ENCODE peak calls at places on chromosomes 4 and X, in six cellular contexts. H is astrocyte of the spinal cord, O is A549, L is cardiac muscle cell, Z is HFF-Myc, I is endodermal cell. B is an unnamed sample.

GRCh38 chr4:150329338-150329737 is 251.1 kb downstream of the DCLK2 start:
- DNase-seq in H (no peak), O (no peak), L (no peak), Z (no peak), I (no peak), B (no peak)

GRCh38 chr4:122772311-122772710 is 39.8 kb downstream of the BBS12 start:
- DNase-seq in H (no peak), O (no peak), L (peak; percentile 39), Z (no peak), I (no peak), B (no peak)

GRCh38 chrX:48667504-48667903 is 16.1 kb upstream of the WAS start:
- DNase-seq in H (no peak), O (no peak), L (no peak), Z (no peak), I (no peak), B (no peak)

GRCh38 chr4:37989398-37990260 is 29.4 kb downstream of the PTTG2 start:
- DNase-seq in H (no peak), O (no peak), L (no peak), Z (no peak), I (no peak), B (no peak)

GRCh38 chrX:70134116-70134477 is 850 bp downstream of the IGBP1 start:
- DNase-seq in H (peak; percentile 1), O (peak; percentile 31), L (peak; percentile 19), Z (no peak), I (no peak), B (no peak)

GRCh38 chrX:100654256-100654655 is 10.3 kb downstream of the SRPX2 start:
- DNase-seq in H (no peak), O (peak; percentile 47), L (peak; percentile 48), Z (no peak), I (peak; percentile 63), B (no peak)

GRCh38 chrX:154372612-154373022 is 1.8 kb downstream of the FLNA start:
- DNase-seq in H (peak; percentile 37), O (peak; percentile 76), L (no peak), Z (no peak), I (no peak), B (no peak)

GRCh38 chr4:82968972-82969371 is 41.7 kb downstream of the LIN54 start:
- DNase-seq in H (no peak), O (no peak), L (no peak), Z (no peak), I (no peak), B (no peak)

GRCh38 chr4:80486603-80487002 is 151.1 kb downstream of the CFAP299 start:
- DNase-seq in H (no peak), O (no peak), L (no peak), Z (no peak), I (no peak), B (no peak)
- TF ChIP-seq CTCF in H (no peak), O (no peak), L (no peak), Z (no peak), I (peak; percentile 18), B (no peak)

DNA sequence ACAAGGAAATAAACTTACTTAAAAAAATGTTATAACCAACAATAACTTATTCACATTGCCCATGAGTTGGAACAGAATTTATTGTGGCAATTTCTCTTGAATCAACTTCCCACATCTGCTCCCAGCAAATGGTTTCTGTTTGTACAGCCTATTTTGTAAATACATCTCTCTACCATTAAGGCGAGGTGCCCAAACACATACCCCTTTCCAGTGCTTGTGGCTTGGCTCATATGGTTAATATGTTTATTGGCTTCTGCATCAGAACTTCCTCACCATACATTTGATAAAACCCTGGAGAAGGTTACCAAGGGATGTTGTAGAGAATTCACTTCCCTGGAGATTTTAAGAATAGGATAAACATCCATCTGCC is 207.1 kb downstream of the SOWAHB start:
- DNase-seq in H (no peak), O (no peak), L (no peak), Z (no peak), I (no peak), B (no peak)
- H3K4me3 ChIP-seq in H (no peak overlapping the region), O (peak overlapping the region; percentile 80), L (peak overlapping the region; percentile 87), Z (peak overlapping the region; percentile 75), I (peak overlapping the region; percentile 96), B (no peak overlapping the region)

DNA sequence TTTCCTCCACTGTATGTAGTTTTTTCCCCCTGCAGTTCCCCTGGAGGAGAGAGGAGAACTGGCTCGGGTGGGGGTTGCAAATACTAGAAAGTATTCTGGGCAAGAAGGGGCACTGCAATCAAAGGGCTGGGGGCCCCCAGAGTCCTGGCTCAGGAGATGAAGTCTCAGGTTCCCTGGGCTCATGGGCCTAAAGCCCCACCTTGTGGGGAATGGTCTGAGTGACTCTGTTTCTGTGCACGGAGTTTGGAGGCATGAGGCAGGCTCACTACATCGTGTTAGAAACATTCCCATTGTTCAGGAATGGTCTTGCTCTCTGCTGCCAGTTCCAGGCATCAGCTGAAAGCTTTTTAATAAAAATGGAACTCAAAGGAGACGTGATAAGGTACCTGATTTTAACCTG is 122.5 kb downstream of the TMEM164 start:
- DNase-seq in H (peak; percentile 25), O (peak; percentile 20), L (no peak), Z (no peak), I (peak; percentile 67), B (no peak)
- TF ChIP-seq CTCF in H (peak; percentile 42), O (peak; percentile 44), L (peak; percentile 32), Z (peak; percentile 14), I (peak; percentile 79), B (no peak)

GRCh38 chr4:81504685-81505598 is 33.2 kb upstream of the RASGEF1B start:
- DNase-seq in H (no peak), O (no peak), L (peak; percentile 36), Z (no peak), I (no peak), B (peak; percentile 84)

GRCh38 chr4:81499840-81500239 is 28.1 kb upstream of the RASGEF1B start:
- DNase-seq in H (no peak), O (no peak), L (no peak), Z (no peak), I (peak; percentile 54), B (no peak)

GRCh38 chr4:81503586-81503985 is 31.9 kb upstream of the RASGEF1B start:
- DNase-seq in H (no peak), O (no peak), L (no peak), Z (no peak), I (no peak), B (no peak)

GRCh38 chr4:81506731-81507130 is 35.0 kb upstream of the RASGEF1B start:
- DNase-seq in H (no peak), O (no peak), L (no peak), Z (no peak), I (no peak), B (no peak)

DNA sequence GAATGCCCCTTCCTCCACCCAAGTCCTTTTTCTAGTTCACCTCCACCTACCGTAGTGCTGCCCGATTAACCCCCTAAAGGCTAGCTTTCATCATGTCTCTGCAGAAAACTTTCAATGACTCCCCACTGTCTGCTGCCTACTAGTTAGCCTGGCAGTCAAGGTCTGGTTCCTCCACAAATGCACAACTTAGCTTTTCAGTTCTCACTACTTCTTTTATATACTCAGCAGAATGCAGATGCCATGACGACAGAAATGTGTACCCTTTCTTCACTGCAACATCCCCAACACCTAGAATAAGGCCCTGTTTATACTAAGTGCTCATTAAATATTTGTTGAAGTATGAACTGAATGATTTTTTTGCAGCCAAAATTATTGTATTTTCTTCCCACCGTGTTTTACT is 30.9 kb upstream of the RASGEF1B start:
- DNase-seq in H (no peak), O (no peak), L (no peak), Z (no peak), I (no peak), B (no peak)
- H3K4me3 ChIP-seq in H (no peak overlapping the region), O (no peak overlapping the region), L (no peak overlapping the region), Z (no peak overlapping the region), I (no peak overlapping the region), B (no peak overlapping the region)